ENCODE peak calls at places on chromosomes 12 and 14, in nine cellular contexts. One of them, this sample, is unnamed.

GRCh38 chr12:16093825-16094224 is 182.7 kb downstream of the DERA start:
- DNase-seq in immature natural killer cell: no peak
- DNase-seq in ELR: no peak
- DNase-seq in choroid plexus epithelial cell: no peak
- DNase-seq in ureter: no peak
- DNase-seq in GM13976: no peak
- DNase-seq in Right ventricle myocardium superior: no peak
- DNase-seq in stimulated activated CD4-positive, alpha-beta T cell treated with anti-CD3 and anti-CD28 coated beads, Interleukin-1b, Interleukin-23, amount 100 ng/mL, for 1 hour: no peak
- DNase-seq in GM23338: no peak
- DNase-seq in this sample: no peak

GRCh38 chr14:96105921-96106441 is 66.8 kb downstream of the C14orf132 start:
- DNase-seq in stimulated activated CD4-positive, alpha-beta T cell treated with anti-CD3 and anti-CD28 coated beads, Interleukin-1b, Interleukin-23, amount 100 ng/mL, for 1 hour: no peak
- DNase-seq in Right ventricle myocardium superior: peak
- DNase-seq in GM13976: no peak
- DNase-seq in choroid plexus epithelial cell: no peak
- DNase-seq in GM23338: no peak
- DNase-seq in immature natural killer cell: no peak
- DNase-seq in ureter: no peak
- DNase-seq in ELR: no peak
- DNase-seq in this sample: no peak

GRCh38 chr12:92025462-92026207 is 120.0 kb downstream of the BTG1 start:
- DNase-seq in ELR: no peak
- DNase-seq in ureter: no peak
- DNase-seq in GM13976: no peak
- DNase-seq in stimulated activated CD4-positive, alpha-beta T cell treated with anti-CD3 and anti-CD28 coated beads, Interleukin-1b, Interleukin-23, amount 100 ng/mL, for 1 hour: no peak
- DNase-seq in Right ventricle myocardium superior: no peak
- DNase-seq in GM23338: no peak
- DNase-seq in immature natural killer cell: no peak
- DNase-seq in choroid plexus epithelial cell: no peak
- DNase-seq in this sample: no peak

GRCh38 chr14:68649461-68650189 is 143.2 kb downstream of the ZFP36L1 start:
- DNase-seq in GM23338: no peak
- DNase-seq in GM13976: no peak
- DNase-seq in choroid plexus epithelial cell: no peak
- DNase-seq in immature natural killer cell: no peak
- DNase-seq in ELR: peak
- DNase-seq in stimulated activated CD4-positive, alpha-beta T cell treated with anti-CD3 and anti-CD28 coated beads, Interleukin-1b, Interleukin-23, amount 100 ng/mL, for 1 hour: no peak
- DNase-seq in Right ventricle myocardium superior: no peak
- DNase-seq in ureter: no peak
- DNase-seq in this sample: no peak

GRCh38 chr14:78005325-78005724 is 164.8 kb upstream of the NRXN3 start:
- DNase-seq in GM13976: peak
- DNase-seq in GM23338: no peak
- DNase-seq in immature natural killer cell: no peak
- DNase-seq in stimulated activated CD4-positive, alpha-beta T cell treated with anti-CD3 and anti-CD28 coated beads, Interleukin-1b, Interleukin-23, amount 100 ng/mL, for 1 hour: no peak
- DNase-seq in ureter: no peak
- DNase-seq in choroid plexus epithelial cell: peak
- DNase-seq in Right ventricle myocardium superior: no peak
- DNase-seq in ELR: peak
- DNase-seq in this sample: no peak

GRCh38 chr12:26179829-26180228 is 15.5 kb upstream of the SSPN start:
- DNase-seq in immature natural killer cell: no peak
- DNase-seq in ELR: no peak
- DNase-seq in ureter: no peak
- DNase-seq in stimulated activated CD4-positive, alpha-beta T cell treated with anti-CD3 and anti-CD28 coated beads, Interleukin-1b, Interleukin-23, amount 100 ng/mL, for 1 hour: no peak
- DNase-seq in GM13976: no peak
- DNase-seq in choroid plexus epithelial cell: no peak
- DNase-seq in Right ventricle myocardium superior: no peak
- DNase-seq in GM23338: no peak
- DNase-seq in this sample: no peak

GRCh38 chr14:68012861-68013260 is 193.3 kb downstream of the RAD51B start:
- DNase-seq in immature natural killer cell: no peak
- DNase-seq in choroid plexus epithelial cell: no peak
- DNase-seq in ureter: no peak
- DNase-seq in Right ventricle myocardium superior: no peak
- DNase-seq in GM13976: no peak
- DNase-seq in stimulated activated CD4-positive, alpha-beta T cell treated with anti-CD3 and anti-CD28 coated beads, Interleukin-1b, Interleukin-23, amount 100 ng/mL, for 1 hour: no peak
- DNase-seq in ELR: no peak
- DNase-seq in GM23338: no peak
- DNase-seq in this sample: no peak

GRCh38 chr12:24948452-24948815 is 467 bp downstream of the BCAT1 start:
- DNase-seq in choroid plexus epithelial cell: peak
- DNase-seq in Right ventricle myocardium superior: no peak
- DNase-seq in stimulated activated CD4-positive, alpha-beta T cell treated with anti-CD3 and anti-CD28 coated beads, Interleukin-1b, Interleukin-23, amount 100 ng/mL, for 1 hour: peak
- DNase-seq in immature natural killer cell: no peak
- DNase-seq in GM23338: peak
- DNase-seq in ureter: no peak
- DNase-seq in GM13976: peak
- DNase-seq in ELR: peak
- DNase-seq in this sample: no peak

GRCh38 chr12:113241191-113242017 is 20.1 kb downstream of the TPCN1 start:
- DNase-seq in choroid plexus epithelial cell: peak
- DNase-seq in immature natural killer cell: no peak
- DNase-seq in ELR: peak
- DNase-seq in Right ventricle myocardium superior: no peak
- DNase-seq in ureter: no peak
- DNase-seq in stimulated activated CD4-positive, alpha-beta T cell treated with anti-CD3 and anti-CD28 coated beads, Interleukin-1b, Interleukin-23, amount 100 ng/mL, for 1 hour: no peak
- DNase-seq in GM23338: no peak
- DNase-seq in GM13976: no peak
- DNase-seq in this sample: peak

GRCh38 chr14:66511849-66512248 is 3.9 kb downstream of the GPHN start:
- DNase-seq in Right ventricle myocardium superior: no peak
- DNase-seq in ELR: peak
- DNase-seq in ureter: no peak
- DNase-seq in GM13976: peak
- DNase-seq in choroid plexus epithelial cell: no peak
- DNase-seq in immature natural killer cell: no peak
- DNase-seq in stimulated activated CD4-positive, alpha-beta T cell treated with anti-CD3 and anti-CD28 coated beads, Interleukin-1b, Interleukin-23, amount 100 ng/mL, for 1 hour: no peak
- DNase-seq in GM23338: no peak
- DNase-seq in this sample: no peak

GRCh38 chr12:132490481-132491348 is 764 bp downstream of the FBRSL1 start:
- DNase-seq in ureter: no peak
- DNase-seq in immature natural killer cell: no peak
- DNase-seq in GM13976: no peak
- DNase-seq in stimulated activated CD4-positive, alpha-beta T cell treated with anti-CD3 and anti-CD28 coated beads, Interleukin-1b, Interleukin-23, amount 100 ng/mL, for 1 hour: no peak
- DNase-seq in choroid plexus epithelial cell: peak
- DNase-seq in Right ventricle myocardium superior: no peak
- DNase-seq in ELR: peak
- DNase-seq in GM23338: no peak
- DNase-seq in this sample: no peak

GRCh38 chr12:96892104-96892503 is 15.0 kb upstream of the NEDD1 start:
- DNase-seq in Right ventricle myocardium superior: no peak
- DNase-seq in ureter: no peak
- DNase-seq in GM23338: no peak
- DNase-seq in GM13976: no peak
- DNase-seq in stimulated activated CD4-positive, alpha-beta T cell treated with anti-CD3 and anti-CD28 coated beads, Interleukin-1b, Interleukin-23, amount 100 ng/mL, for 1 hour: no peak
- DNase-seq in ELR: no peak
- DNase-seq in immature natural killer cell: no peak
- DNase-seq in choroid plexus epithelial cell: no peak
- DNase-seq in this sample: no peak

This sample was measured in amniotic stem cell.